ENCODE peak calls at places on chromosomes 13 and 19, in four cellular contexts. E is H1, H is H9, M is IMR-90. C is an unnamed sample.

GRCh38 chr13:91740811-91741210 is 342.4 kb downstream of the GPC5 start:
- DNase-seq in E (no peak), H (no peak), M (no peak), C (no peak)

GRCh38 chr19:28067882-28068281 is 1145.1 kb downstream of the UQCRFS1 start:
- DNase-seq in E (no peak), H (no peak), M (no peak), C (no peak)

GRCh38 chr13:20461860-20462532 is 63.7 kb downstream of the CRYL1 start:
- DNase-seq in E (no peak), H (no peak), M (no peak), C (peak)

GRCh38 chr13:80903911-80904310 is 563.0 kb upstream of the SPRY2 start:
- DNase-seq in E (no peak), H (no peak), M (no peak), C (no peak)

GRCh38 chr19:42086770-42087550 is 11.0 kb downstream of the ZNF574 start:
- DNase-seq in E (no peak), H (no peak), M (no peak), C (no peak)

GRCh38 chr13:20359335-20359734 is 127.2 kb upstream of the GJB6 start:
- DNase-seq in E (no peak), H (no peak), M (peak), C (no peak)

GRCh38 chr19:18995804-18996241 is 37.5 kb downstream of the SUGP2 start:
- DNase-seq in E (peak), H (peak), M (peak), C (peak)

GRCh38 chr19:17104679-17105078 is 29.1 kb downstream of the MYO9B start:
- DNase-seq in E (no peak), H (no peak), M (no peak), C (no peak)

GRCh38 chr13:98389319-98389718 is 187.6 kb downstream of the STK24 start:
- DNase-seq in E (no peak), H (no peak), M (peak), C (no peak)

GRCh38 chr19:46413262-46414031 is at the start of gene CCDC8:
- DNase-seq in E (peak), H (peak), M (peak), C (peak)
- H3K4me2 ChIP-seq in E (peak), H (peak), M (peak), C (peak)

DNA sequence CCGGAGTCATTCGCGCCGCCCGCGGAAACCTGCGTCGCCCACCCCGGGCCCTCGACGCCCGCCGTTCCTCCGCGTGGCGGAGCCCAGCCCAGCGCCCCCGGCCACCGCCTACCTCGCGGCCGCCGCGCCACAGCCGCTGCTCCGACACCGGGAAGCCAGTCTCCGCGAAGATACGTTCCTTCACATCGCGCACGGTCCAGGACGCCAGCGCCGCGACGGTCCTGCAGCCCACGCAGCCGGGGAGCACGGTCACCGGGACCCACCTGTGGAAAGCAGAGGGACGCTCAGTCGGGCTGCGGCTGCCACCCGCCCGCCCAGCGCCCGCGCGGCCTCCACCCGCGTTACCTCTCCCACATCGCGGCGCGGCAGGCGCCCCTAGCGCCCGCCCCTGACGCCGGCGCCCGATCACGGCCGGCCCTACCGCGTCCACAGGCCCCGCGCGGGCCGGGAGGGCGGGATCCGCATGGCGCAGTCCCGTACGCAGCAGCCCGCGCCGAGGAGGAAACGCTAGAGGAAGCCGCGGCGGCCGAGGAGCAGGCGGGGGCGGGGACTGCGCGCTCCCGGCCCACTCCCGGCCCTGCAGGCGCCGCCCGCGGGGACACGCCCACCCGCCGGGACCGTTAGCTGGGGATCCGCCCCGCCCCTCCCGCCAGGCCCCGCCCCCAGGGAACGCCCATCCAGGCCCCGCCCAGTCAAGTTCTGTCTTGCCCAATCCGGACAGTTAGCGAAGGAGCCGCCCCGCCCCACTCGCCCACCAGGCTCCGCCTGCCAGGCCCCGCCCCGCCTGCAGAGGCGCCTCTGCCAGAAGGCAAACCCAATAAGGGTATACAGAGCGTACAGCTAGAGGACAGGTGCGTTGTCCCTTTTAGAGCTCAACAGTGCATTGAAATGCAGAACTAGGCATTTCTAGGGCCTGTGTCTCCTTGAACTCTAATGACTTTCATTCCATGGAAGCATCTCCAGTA is 58.2 kb downstream of the SACS start:
- DNase-seq in E (peak), H (peak), M (peak), C (peak)
- H2BK120ac ChIP-seq in E (no peak), H (no peak), M (peak), C (no peak)

GRCh38 chr19:34976611-34977010 is 12.6 kb upstream of the ZNF792 start:
- DNase-seq in E (no peak), H (no peak), M (no peak), C (no peak)
- H4K5ac ChIP-seq in E (no peak), H (no peak), M (no peak), C (no peak)

DNA sequence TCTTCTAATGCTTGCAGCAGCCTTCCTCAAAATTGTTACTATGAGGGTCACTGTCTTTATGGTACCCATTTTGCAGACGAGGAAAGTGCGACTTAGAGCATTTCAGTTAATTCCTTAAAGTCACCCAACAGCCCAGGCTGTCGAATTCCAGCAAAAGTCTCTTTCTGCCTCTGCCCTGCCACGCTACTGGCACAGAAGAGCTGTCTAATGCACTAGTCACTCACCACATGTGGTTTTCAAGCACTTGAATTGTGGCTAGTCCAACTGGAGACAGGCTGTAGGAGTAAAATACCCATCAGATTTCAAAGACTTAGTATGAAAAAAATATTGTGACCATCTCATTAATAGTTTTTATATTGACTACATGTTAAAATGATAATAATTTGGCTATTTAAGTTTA is 1.7 kb downstream of the FPR1 start:
- DNase-seq in E (no peak), H (no peak), M (no peak), C (no peak)
- H3K4me2 ChIP-seq in E (no peak), H (no peak), M (no peak), C (no peak)

GRCh38 chr19:38376576-38376975 is 2.2 kb downstream of the PSMD8 start:
- DNase-seq in E (no peak), H (no peak), M (no peak), C (no peak)

GRCh38 chr19:38375748-38376147 is 1.4 kb downstream of the PSMD8 start:
- DNase-seq in E (no peak), H (no peak), M (peak), C (no peak)

GRCh38 chr19:38375098-38375493 is 725 bp downstream of the PSMD8 start:
- DNase-seq in E (no peak), H (no peak), M (peak), C (no peak)

GRCh38 chr19:38378866-38379265 is 4.5 kb downstream of the PSMD8 start:
- DNase-seq in E (no peak), H (no peak), M (peak), C (no peak)

GRCh38 chr19:38377052-38377451 is 2.7 kb downstream of the PSMD8 start:
- DNase-seq in E (no peak), H (no peak), M (no peak), C (no peak)
- H2BK120ac ChIP-seq in E (no peak), H (no peak), M (no peak), C (no peak)

DNA sequence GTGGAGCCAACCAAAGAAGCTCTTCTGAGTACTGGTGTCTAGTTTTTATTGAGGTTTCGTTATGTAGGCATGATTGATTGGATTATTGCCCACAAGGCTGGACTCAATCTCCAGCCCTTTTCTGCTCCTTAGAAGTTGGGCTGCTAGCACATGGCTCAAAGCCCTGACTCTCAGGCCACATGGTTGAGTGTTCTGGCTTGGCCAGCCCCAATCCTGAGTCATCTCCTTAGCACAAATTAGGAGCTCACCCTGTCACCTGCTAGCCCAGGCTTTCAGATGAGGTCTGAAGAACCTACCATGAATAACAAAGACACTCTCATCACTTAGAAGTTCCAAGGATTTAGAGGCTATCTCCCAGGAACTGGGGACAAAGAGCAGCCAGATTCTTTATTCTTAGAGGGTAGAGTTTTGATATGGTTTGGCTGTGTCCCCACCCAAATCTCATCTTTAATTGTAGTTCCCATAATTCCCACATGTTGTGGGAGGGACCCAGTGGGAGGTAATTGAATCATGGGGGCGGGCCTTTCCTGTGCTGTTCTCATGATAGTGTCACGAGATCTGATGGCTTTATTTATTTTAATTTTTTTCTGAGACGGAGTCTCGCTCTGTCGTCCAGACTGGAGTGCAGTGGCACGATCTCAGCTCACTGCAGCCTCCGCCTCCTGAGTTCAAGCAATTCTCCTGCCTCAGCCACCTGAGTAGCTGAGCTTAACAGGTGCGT is 11.3 kb downstream of the DPY19L3 start:
- DNase-seq in E (no peak), H (no peak), M (peak), C (peak)
- H4K5ac ChIP-seq in E (no peak), H (no peak), M (no peak), C (no peak)

GRCh38 chr13:44231786-44232516 is 141.7 kb upstream of the SERP2 start:
- DNase-seq in E (peak), H (peak), M (peak), C (peak)

GRCh38 chr13:44230736-44231135 is 142.9 kb upstream of the SERP2 start:
- DNase-seq in E (no peak), H (no peak), M (no peak), C (no peak)

GRCh38 chr13:44230071-44230470 is 143.6 kb upstream of the SERP2 start:
- DNase-seq in E (no peak), H (no peak), M (peak), C (no peak)

GRCh38 chr13:44234566-44234965 is 139.1 kb upstream of the SERP2 start:
- DNase-seq in E (no peak), H (no peak), M (peak), C (no peak)

GRCh38 chr13:44232729-44233128 is 140.9 kb upstream of the SERP2 start:
- DNase-seq in E (no peak), H (no peak), M (no peak), C (no peak)
- H3K4me2 ChIP-seq in E (no peak), H (no peak), M (no peak), C (no peak)

GRCh38 chr13:110392510-110393233 is 85.6 kb downstream of the COL4A2 start:
- DNase-seq in E (no peak), H (no peak), M (peak), C (peak)
- H2BK120ac ChIP-seq in E (no peak), H (no peak), M (peak), C (no peak)

GRCh38 chr13:48969685-48970084 is 6.0 kb upstream of the FNDC3A start:
- DNase-seq in E (no peak), H (no peak), M (no peak), C (no peak)
- H4K5ac ChIP-seq in E (no peak), H (no peak), M (no peak), C (no peak)

DNA sequence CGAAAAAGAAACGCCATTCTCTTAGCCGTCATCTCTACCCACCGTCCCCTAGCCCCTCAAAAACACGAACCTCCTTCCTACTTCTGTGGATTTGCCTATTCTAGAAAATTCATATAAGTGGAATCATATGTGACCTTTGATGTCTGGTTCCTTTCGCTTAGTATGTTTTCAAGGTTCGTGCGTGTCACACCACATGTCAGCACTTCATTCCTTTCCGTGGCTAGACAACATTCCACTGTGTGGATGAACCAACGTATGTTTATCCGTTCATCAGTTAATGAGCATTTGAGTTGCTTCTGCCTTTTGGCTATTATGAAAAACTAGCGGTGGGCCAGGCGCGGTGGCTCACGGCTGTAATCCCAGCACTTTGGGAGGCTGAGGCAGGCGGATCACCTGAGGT is 14.0 kb upstream of the PPP1R12C start:
- DNase-seq in E (no peak), H (no peak), M (peak), C (no peak)
- H3K4me2 ChIP-seq in E (no peak), H (no peak), M (peak), C (no peak)

C was measured in mesendoderm.